ENCODE peak calls at places on chromosomes 7 and 10, in nine cellular contexts. E, Z, L, N, A, W, K, R and P are unnamed samples. For H3K4me1, the result is how much of the 10 kb centered on the place peaks cover.

GRCh38 chr7:155381852-155382801 is 75.8 kb upstream of the EN2 start:
- DNase-seq in E (peak), Z (no peak), L (no peak), N (no peak), A (no peak), W (no peak), K (no peak), R (no peak), P (no peak)

GRCh38 chr7:10315881-10316280 is 657.8 kb upstream of the PHF14 start:
- DNase-seq in E (no peak), Z (no peak), L (no peak), N (no peak), A (no peak), W (no peak), K (no peak), R (no peak), P (no peak)

GRCh38 chr7:31962246-31962645 is 108.0 kb downstream of the PDE1C start:
- DNase-seq in E (no peak), Z (peak), L (no peak), N (no peak), A (no peak), W (no peak), K (no peak), R (no peak), P (no peak)

GRCh38 chr10:13629116-13629515 is 42.4 kb downstream of the PRPF18 start:
- DNase-seq in E (no peak), Z (peak), L (no peak), N (no peak), A (no peak), W (peak), K (no peak), R (no peak), P (no peak)

GRCh38 chr10:91312031-91312733 is 91.7 kb downstream of the PCGF5 start:
- DNase-seq in E (no peak), Z (no peak), L (no peak), N (no peak), A (no peak), W (no peak), K (no peak), R (no peak), P (no peak)

GRCh38 chr10:348456-348855 is 213.2 kb downstream of the ZMYND11 start:
- DNase-seq in E (no peak), Z (no peak), L (no peak), N (no peak), A (no peak), W (no peak), K (no peak), R (no peak), P (no peak)

GRCh38 chr7:141301544-141301943 is 227.7 kb downstream of the TMEM178B start:
- DNase-seq in E (no peak), Z (no peak), L (no peak), N (no peak), A (no peak), W (no peak), K (no peak), R (peak), P (no peak)

GRCh38 chr7:13024323-13024722 is 336.9 kb downstream of the ARL4A start:
- DNase-seq in E (no peak), Z (no peak), L (no peak), N (no peak), A (no peak), W (peak), K (no peak), R (no peak), P (no peak)

GRCh38 chr10:103276941-103277712 is at the start of gene INA:
- DNase-seq in E (no peak), Z (peak), L (no peak), N (peak), A (no peak), W (peak), K (no peak), R (no peak), P (no peak)

GRCh38 chr7:23220690-23221305 is 25.8 kb upstream of the GPNMB start:
- DNase-seq in E (no peak), Z (no peak), L (no peak), N (no peak), A (no peak), W (peak), K (no peak), R (no peak), P (no peak)

GRCh38 chr10:83127942-83128575 is 1011.2 kb upstream of the GHITM start:
- DNase-seq in E (no peak), Z (peak), L (no peak), N (no peak), A (no peak), W (no peak), K (no peak), R (no peak), P (no peak)
- H3K4me1 ChIP-seq in E (under half), Z (under half), L (under half), N (under half), A (under half), W (under half), K (under half), R (under half), P (under half)

DNA sequence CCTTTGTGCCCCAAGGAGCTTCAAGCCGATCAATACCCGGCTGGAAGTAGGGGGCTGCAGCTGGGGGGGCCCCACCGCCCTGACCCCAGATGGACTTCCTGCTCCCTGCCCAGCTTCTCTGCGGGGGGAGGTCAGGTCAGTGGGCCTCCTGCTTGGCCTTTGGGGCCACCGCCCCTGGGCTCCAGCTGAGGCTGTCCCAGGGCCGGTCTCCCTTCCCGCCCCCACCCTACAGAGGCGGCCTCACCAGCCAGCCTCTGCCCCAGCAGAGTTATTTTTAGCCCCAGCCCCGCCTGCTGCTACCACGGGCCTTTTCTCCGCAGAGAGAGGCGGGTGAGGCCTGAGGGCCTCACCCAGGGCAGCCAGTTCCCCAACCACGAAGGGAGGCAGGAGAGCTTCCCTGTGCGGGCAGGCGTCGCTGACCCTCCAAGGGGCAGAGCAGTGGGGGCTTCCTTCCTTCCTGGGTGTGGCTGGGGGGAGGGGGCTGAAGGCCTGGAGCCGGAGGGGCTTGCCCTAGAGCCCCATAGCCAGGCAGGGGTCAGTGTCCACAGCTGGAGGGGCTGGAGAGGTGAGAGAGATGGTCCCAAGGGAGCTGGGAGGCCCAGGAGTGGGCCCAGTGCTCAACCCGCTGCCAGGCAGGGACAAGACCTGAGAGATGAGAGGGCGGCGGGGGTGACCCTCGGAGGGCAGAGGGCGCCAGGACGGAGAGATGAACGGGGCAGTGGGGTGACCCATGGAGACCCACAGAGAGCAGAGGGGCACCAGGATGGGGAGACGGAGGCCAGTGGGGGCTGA is 24.6 kb downstream of the PWWP2B start:
- DNase-seq in E (peak), Z (peak), L (peak), N (peak), A (peak), W (peak), K (peak), R (peak), P (peak)
- H3K4me1 ChIP-seq in E (under half), Z (under half), L (under half), N (under half), A (half or more), W (under half), K (under half), R (half or more), P (half or more)

GRCh38 chr10:42959833-42960232 is 117.0 kb upstream of the RET start:
- DNase-seq in E (peak), Z (no peak), L (no peak), N (no peak), A (peak), W (no peak), K (no peak), R (peak), P (no peak)
- H3K4me1 ChIP-seq in E (under half), Z (under half), L (under half), N (under half), A (under half), W (under half), K (under half), R (under half), P (under half)

GRCh38 chr10:50607526-50607925 is 16.2 kb downstream of the SGMS1 start:
- DNase-seq in E (no peak), Z (no peak), L (no peak), N (no peak), A (no peak), W (peak), K (no peak), R (no peak), P (no peak)

GRCh38 chr10:50613726-50614443 is 9.9 kb downstream of the SGMS1 start:
- DNase-seq in E (no peak), Z (no peak), L (no peak), N (no peak), A (no peak), W (no peak), K (no peak), R (no peak), P (no peak)

GRCh38 chr10:50614444-50615137 is 9.2 kb downstream of the SGMS1 start:
- DNase-seq in E (peak), Z (no peak), L (no peak), N (peak), A (no peak), W (no peak), K (no peak), R (no peak), P (peak)

GRCh38 chr10:50613150-50613549 is 10.6 kb downstream of the SGMS1 start:
- DNase-seq in E (no peak), Z (no peak), L (no peak), N (no peak), A (no peak), W (no peak), K (no peak), R (no peak), P (no peak)

DNA sequence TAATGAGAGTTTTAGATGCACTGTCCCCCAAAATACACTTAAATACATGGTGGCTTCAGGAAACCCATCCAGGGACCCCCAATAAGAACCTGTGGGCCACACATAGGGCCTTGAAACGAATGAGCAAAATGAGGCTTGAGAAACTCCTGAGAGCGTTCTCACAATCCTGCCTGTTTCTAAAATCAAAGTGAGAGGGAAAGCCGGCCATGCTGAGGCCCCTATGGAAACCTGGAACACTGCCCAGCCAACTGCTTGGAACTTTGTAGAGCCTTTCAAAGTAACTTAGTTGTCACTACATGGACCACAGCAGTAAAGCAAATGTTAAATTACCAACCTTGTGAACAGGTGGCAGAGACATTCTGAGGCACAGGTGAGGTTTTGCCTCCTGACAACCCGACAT is 13.4 kb downstream of the SGMS1 start:
- DNase-seq in E (no peak), Z (no peak), L (no peak), N (no peak), A (no peak), W (peak), K (no peak), R (peak), P (no peak)
- H3K4me1 ChIP-seq in E (half or more), Z (under half), L (half or more), N (under half), A (under half), W (under half), K (under half), R (half or more), P (half or more)

GRCh38 chr10:73251683-73252444 is 580 bp downstream of the MRPS16 start:
- DNase-seq in E (no peak), Z (no peak), L (no peak), N (peak), A (peak), W (peak), K (peak), R (no peak), P (peak)

GRCh38 chr10:73248259-73248724 is 1.2 kb upstream of the DNAJC9 start:
- DNase-seq in E (no peak), Z (no peak), L (no peak), N (no peak), A (no peak), W (no peak), K (no peak), R (no peak), P (no peak)

GRCh38 chr10:73253226-73253557 is 748 bp upstream of the MRPS16 start:
- DNase-seq in E (no peak), Z (no peak), L (no peak), N (peak), A (no peak), W (no peak), K (peak), R (no peak), P (no peak)

GRCh38 chr10:73247509-73248258 is 629 bp upstream of the DNAJC9 start:
- DNase-seq in E (no peak), Z (no peak), L (no peak), N (no peak), A (no peak), W (no peak), K (no peak), R (no peak), P (no peak)

GRCh38 chr10:73252445-73253225 is at the start of gene MRPS16:
- DNase-seq in E (peak), Z (peak), L (peak), N (peak), A (peak), W (peak), K (peak), R (peak), P (peak)
- H3K4me1 ChIP-seq in E (under half), Z (under half), L (under half), N (under half), A (under half), W (under half), K (under half), R (under half), P (under half)

GRCh38 chr7:88224596-88225275 is 4.9 kb upstream of the SRI start:
- DNase-seq in E (no peak), Z (peak), L (no peak), N (peak), A (no peak), W (peak), K (no peak), R (no peak), P (no peak)

GRCh38 chr7:88229302-88229870 is 9.5 kb upstream of the SRI start:
- DNase-seq in E (no peak), Z (no peak), L (no peak), N (no peak), A (no peak), W (no peak), K (peak), R (no peak), P (no peak)

GRCh38 chr7:88226886-88227516 is 7.2 kb upstream of the SRI start:
- DNase-seq in E (no peak), Z (peak), L (no peak), N (peak), A (peak), W (peak), K (peak), R (no peak), P (no peak)

GRCh38 chr7:88223265-88223664 is 3.4 kb upstream of the SRI start:
- DNase-seq in E (no peak), Z (no peak), L (no peak), N (no peak), A (no peak), W (no peak), K (no peak), R (no peak), P (no peak)

DNA sequence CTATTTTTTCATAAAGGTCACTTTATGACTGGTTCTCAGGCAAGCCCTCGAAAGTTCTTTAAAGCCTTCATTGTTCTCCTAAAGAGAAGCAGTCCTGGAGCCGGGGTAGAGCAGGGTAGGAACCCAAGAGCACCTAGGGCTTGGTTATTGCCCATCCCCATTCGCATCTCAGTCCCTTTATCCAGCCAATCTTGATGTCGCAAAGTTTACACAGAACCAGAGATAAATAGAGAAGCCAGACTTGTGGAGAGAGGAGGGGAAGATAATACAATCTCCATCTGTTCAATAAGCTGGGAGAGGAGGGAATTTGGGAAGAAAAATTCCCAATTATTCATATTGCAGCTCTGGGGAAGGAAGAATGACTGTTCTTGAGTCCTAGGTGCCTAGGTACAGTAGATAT is 6.4 kb upstream of the SRI start:
- DNase-seq in E (no peak), Z (no peak), L (no peak), N (peak), A (no peak), W (no peak), K (no peak), R (no peak), P (no peak)
- H3K4me1 ChIP-seq in E (under half), Z (under half), L (under half), N (under half), A (under half), W (under half), K (under half), R (under half), P (under half)

DNA sequence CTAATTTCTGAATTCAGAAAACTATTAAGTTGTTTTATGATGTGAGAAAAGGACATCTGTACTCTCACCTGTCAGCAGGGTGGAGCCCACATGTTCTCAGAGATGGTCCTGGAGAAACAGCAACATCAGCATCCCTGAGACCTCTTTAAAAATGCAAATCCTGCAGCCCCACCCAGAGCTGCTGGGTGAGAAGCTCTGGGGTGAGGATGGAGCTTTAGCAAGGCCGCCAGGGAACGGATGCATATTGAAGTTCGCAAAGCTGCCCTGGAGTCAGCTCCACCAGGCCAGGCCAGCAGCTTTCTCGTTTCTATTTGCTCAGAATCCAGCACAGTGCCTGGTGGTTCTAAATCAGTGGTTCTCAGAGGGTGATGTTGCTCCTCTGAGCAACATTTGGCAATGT is 49.1 kb downstream of the PRKCQ start:
- DNase-seq in E (no peak), Z (no peak), L (no peak), N (no peak), A (no peak), W (no peak), K (no peak), R (no peak), P (no peak)
- H3K4me1 ChIP-seq in E (under half), Z (under half), L (under half), N (under half), A (under half), W (under half), K (under half), R (under half), P (under half)

DNA sequence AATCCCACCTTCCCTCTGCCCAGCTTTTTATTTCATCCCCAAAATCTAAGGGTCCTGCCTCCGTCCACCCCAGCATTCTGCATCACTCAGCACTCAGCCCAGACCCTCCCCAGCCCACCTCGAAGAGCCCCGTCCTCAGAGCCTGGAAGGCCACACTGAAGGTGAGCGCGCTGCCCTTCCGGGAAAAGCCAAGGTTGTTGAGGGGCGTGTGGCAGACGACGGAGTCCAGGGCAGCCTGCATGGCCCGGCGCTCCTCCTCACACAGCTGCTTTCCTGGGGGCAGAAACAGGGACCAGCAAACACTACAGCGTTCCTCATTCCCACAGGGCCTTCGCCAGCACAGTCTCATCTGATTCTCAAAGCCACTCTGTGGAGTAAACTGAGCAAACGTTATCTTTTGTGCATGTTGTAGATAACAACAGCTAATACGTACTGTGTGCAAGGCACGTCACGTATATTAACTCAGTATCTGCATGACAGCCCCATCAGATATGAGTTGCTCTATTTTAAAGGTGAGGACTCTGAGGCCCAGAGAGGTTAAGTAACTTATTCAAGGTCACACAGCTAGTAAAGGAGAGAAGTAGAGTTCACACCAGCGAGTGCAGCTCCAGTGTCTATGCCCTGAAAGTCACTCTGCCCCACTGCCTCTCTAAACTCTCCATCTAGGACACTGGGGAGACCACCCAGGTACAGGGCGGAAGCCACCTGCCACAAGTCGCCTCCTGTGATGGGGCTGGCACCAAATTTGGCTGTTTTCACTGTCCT is 2.8 kb downstream of the TRAPPC14 start:
- DNase-seq in E (no peak), Z (no peak), L (no peak), N (no peak), A (no peak), W (no peak), K (no peak), R (no peak), P (no peak)
- H3K4me1 ChIP-seq in E (under half), Z (under half), L (under half), N (under half), A (half or more), W (under half), K (under half), R (under half), P (under half)

GRCh38 chr10:80199828-80200227 is 5.5 kb downstream of the ANXA11 start:
- DNase-seq in E (no peak), Z (peak), L (no peak), N (peak), A (no peak), W (peak), K (peak), R (no peak), P (no peak)
- H3K4me1 ChIP-seq in E (half or more), Z (under half), L (half or more), N (half or more), A (half or more), W (half or more), K (half or more), R (half or more), P (half or more)

DNA sequence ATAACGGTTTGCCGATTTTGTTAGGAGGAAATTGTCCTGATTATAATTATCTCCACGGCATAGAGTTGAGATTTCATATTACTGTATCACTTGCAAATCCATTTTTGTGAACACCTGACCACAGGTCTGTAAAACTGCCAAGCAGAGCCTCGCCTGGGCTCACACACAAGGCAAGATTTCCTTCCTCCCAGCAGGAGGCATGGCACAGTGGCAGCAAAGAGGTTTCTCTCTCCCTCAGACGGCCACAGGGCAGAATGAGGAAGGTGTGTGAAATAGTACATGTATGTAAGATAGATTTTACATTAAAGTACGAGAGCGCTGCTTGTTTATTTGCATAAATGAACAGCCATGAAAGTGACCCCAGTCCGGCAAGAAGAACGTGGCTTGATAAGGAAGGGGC is 130.1 kb downstream of the CELF2 start:
- DNase-seq in E (no peak), Z (no peak), L (no peak), N (no peak), A (peak), W (no peak), K (no peak), R (no peak), P (peak)
- H3K4me1 ChIP-seq in E (half or more), Z (under half), L (half or more), N (under half), A (half or more), W (half or more), K (under half), R (half or more), P (under half)